ENCODE peak calls at places on chromosomes 2 and 18, in seven cellular contexts. D, T, N, U, I, P and L are unnamed samples.
A peak's percentile ranks its signal among the peaks of the same experiment; 100 is the strongest.

GRCh38 chr2:159208449-159208848 is 78.1 kb downstream of the WDSUB1 start:
- DNase-seq in D (no peak), N (no peak), P (no peak), T (peak; percentile 30), I (no peak), U (no peak), L (no peak)

GRCh38 chr2:219523031-219523671 is 8.9 kb downstream of the ASIC4 start:
- DNase-seq in T (no peak), N (peak; percentile 57), U (no peak), D (no peak), I (no peak), P (no peak), L (peak; percentile 84)

GRCh38 chr2:209495855-209496585 is 72.2 kb downstream of the MAP2 start:
- DNase-seq in T (no peak), D (peak; percentile 96), U (peak; percentile 80), P (no peak), I (peak; percentile 88), N (no peak), L (no peak)

GRCh38 chr2:2847131-2847740 is 516.2 kb upstream of the MYT1L start:
- DNase-seq in U (no peak), I (no peak), T (no peak), D (no peak), P (no peak), N (no peak), L (no peak)

GRCh38 chr2:33603416-33603815 is 4.3 kb upstream of the FAM98A start:
- DNase-seq in D (no peak), I (no peak), P (no peak), T (no peak), U (no peak), N (no peak), L (peak; percentile 59)

GRCh38 chr18:73264562-73264921 is 396.8 kb upstream of the NETO1 start:
- DNase-seq in I (no peak), P (no peak), U (no peak), N (no peak), D (no peak), T (no peak), L (no peak)

GRCh38 chr2:85792783-85793441 is 39.1 kb downstream of the ATOH8 start:
- DNase-seq in P (no peak), D (peak; percentile 82), N (no peak), T (no peak), U (no peak), I (no peak), L (no peak)

GRCh38 chr2:106953236-106953635 is 67.3 kb upstream of the ST6GAL2 start:
- DNase-seq in I (no peak), P (no peak), U (no peak), N (no peak), D (no peak), T (no peak), L (no peak)

GRCh38 chr2:123468071-123468470 is 557.0 kb upstream of the CNTNAP5 start:
- DNase-seq in U (no peak), P (no peak), I (no peak), D (no peak), N (no peak), T (no peak), L (no peak)

GRCh38 chr2:233421091-233421816 is 67.0 kb downstream of the DGKD start:
- DNase-seq in P (no peak), T (no peak), N (no peak), D (no peak), U (no peak), I (no peak), L (no peak)

GRCh38 chr18:11259421-11259820 is 110.1 kb upstream of the PIEZO2 start:
- DNase-seq in T (no peak), I (no peak), D (no peak), U (no peak), P (no peak), N (peak; percentile 4), L (peak; percentile 28)

GRCh38 chr2:55618025-55618648 is 715 bp upstream of the PPP4R3B start:
- DNase-seq in T (peak; percentile 44), U (no peak), N (peak; percentile 36), I (no peak), P (peak; percentile 25), D (peak; percentile 61), L (no peak)

GRCh38 chr2:225437319-225437718 is 37.8 kb downstream of the NYAP2 start:
- DNase-seq in P (peak; percentile 14), N (no peak), T (no peak), I (no peak), U (no peak), D (no peak), L (no peak)

GRCh38 chr18:12645751-12646203 is 12.1 kb downstream of the SPIRE1 start:
- DNase-seq in D (peak; percentile 46), I (no peak), P (no peak), N (no peak), U (peak; percentile 23), T (no peak), L (peak; percentile 31)

GRCh38 chr2:67834482-67834881 is 228.3 kb downstream of the C1D start:
- DNase-seq in N (no peak), U (no peak), P (no peak), T (no peak), D (no peak), I (no peak), L (no peak)

GRCh38 chr2:37244017-37244416 is 12.6 kb downstream of the NDUFAF7 start:
- DNase-seq in U (no peak), N (no peak), I (no peak), P (peak; percentile 56), T (no peak), D (no peak), L (no peak)

GRCh38 chr18:34311468-34311867 is 86.8 kb upstream of the NOL4 start:
- DNase-seq in N (no peak), D (no peak), P (no peak), I (no peak), U (no peak), T (no peak), L (no peak)

GRCh38 chr2:650343-651310 is 26.6 kb downstream of the TMEM18 start:
- DNase-seq in I (no peak), N (no peak), U (no peak), D (peak; percentile 23), P (no peak), T (no peak), L (no peak)

GRCh38 chr2:113136828-113137775 is 9.7 kb downstream of the IL1RN start:
- DNase-seq in P (peak; percentile 54), N (peak; percentile 63), U (peak; percentile 73), D (peak; percentile 64), I (no peak), T (peak; percentile 62), L (peak; percentile 85)

GRCh38 chr2:239198221-239198620 is 202.6 kb downstream of the HDAC4 start:
- DNase-seq in U (no peak), T (no peak), P (no peak), D (no peak), N (no peak), I (no peak), L (no peak)
- TF ChIP-seq EZH2phosphoT487 in U (no peak), T (no peak), P (no peak), D (no peak), N (no peak), I (no peak), L (no peak)

DNA sequence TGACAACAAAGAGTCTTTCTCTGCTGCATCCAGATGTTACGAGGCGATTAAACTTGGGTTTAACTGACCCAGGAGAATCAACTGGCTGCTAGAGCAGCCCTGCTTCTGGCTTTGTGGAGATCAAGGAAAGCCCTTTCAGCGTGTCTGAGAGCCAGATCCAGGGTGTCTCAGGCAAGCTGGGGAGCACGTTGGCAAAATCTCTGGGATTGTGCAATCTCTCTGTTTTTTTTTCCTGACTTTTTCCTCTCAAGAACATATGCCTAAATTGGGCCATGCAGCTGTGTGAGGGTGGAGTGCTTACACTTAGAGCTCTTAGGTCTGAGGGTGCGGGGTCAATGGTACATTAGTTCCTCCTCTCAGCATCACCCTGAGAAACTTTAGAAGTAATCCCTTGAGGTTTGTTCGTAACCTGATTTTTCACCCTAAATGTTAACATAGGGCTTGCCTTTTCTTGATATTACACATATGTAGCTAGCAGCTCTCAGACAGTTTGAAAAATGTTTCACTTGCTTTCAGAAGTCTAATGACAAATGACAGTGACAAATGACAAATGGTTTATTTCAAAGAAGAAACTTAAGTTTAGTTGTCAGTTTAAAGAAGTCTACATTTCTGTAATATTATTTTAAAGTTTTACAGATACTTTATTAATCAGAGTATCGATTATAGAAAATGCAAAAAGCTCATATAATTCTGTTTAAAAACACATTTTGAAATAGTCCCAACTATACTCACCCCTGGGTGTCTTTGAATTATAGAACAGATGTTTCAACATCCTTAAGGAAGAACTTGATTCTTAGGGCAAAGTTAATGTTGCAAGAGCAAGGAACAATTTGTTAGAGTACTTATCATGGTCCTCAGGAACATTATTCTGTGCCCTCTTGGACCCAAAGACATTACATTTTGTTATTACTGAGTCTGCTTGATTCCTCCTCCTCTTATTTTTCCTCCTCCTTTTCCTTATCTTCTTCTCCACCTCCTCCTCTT is 38.4 kb upstream of the ZSWIM2 start:
- DNase-seq in U (peak; percentile 13), I (no peak), P (no peak), D (peak; percentile 38), N (peak; percentile 16), T (no peak), L (no peak)
- TF ChIP-seq EZH2phosphoT487 in U (no peak), I (no peak), P (no peak), D (no peak), N (no peak), T (no peak), L (no peak)

GRCh38 chr2:190583507-190584337 is 49.2 kb upstream of the NEMP2 start:
- DNase-seq in P (no peak), D (no peak), N (no peak), I (no peak), U (no peak), T (no peak), L (no peak)
- TF ChIP-seq EZH2phosphoT487 in P (no peak), D (no peak), N (no peak), I (no peak), U (no peak), T (no peak), L (no peak)

GRCh38 chr2:8149985-8150547 is 531.8 kb upstream of the ID2 start:
- DNase-seq in N (no peak), D (peak; percentile 29), T (no peak), P (no peak), U (no peak), I (no peak), L (peak; percentile 25)

GRCh38 chr2:8149011-8149410 is 532.8 kb upstream of the ID2 start:
- DNase-seq in N (no peak), P (no peak), T (no peak), U (no peak), I (no peak), D (no peak), L (no peak)

GRCh38 chr2:8146329-8147048 is 535.4 kb upstream of the ID2 start:
- DNase-seq in P (no peak), N (no peak), T (no peak), I (no peak), U (no peak), D (no peak), L (no peak)

GRCh38 chr2:8145385-8145784 is 536.5 kb upstream of the ID2 start:
- DNase-seq in U (no peak), T (peak; percentile 35), P (no peak), I (no peak), D (no peak), N (no peak), L (no peak)

DNA sequence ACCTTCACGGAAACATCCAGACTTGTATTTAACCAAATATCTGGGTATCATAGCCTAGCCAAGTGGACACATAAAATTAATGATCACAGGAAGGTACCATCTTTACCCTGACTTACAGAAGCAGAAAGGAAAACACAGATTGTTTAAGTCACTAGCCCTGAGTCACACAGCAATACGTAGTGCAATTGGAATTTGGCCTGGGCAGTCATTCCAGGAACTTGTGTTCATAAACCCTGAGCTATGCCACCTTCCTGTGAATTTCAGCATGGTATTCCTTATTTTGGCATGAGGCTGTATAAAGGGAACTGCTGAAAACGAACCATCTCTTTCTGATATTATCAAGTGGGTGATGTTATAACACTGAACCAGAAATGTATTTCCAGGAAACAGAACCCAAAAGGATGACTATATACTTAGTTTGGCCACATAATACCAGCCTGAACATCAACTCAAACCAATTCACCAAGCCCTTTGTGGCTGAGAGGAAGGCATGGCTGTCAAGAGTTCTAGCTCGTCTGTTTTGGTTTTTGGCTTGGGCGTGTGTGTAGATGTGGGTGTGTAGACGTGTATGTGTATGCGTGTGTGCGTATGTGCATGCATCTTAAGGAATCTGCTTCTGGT is 533.5 kb upstream of the ID2 start:
- DNase-seq in D (peak; percentile 93), U (no peak), N (no peak), P (no peak), T (no peak), I (peak; percentile 6), L (no peak)
- TF ChIP-seq EZH2phosphoT487 in D (no peak), U (no peak), N (no peak), P (no peak), T (no peak), I (no peak), L (no peak)